ENCODE peak calls at places on chromosomes 7 and 10, in eight cellular contexts. I is cardiac muscle cell, M is astrocyte, K is NT2/D1, S is adrenal gland, J is mucosa of gallbladder, Q is NCI-H2171 treated with DMSO at 0.1 percent for 48 hours, O is PC-3. Z is an unnamed sample.

GRCh38 chr7:157851501-157852067 is 514.8 kb downstream of the DNAJB6 start:
- DNase-seq in J (peak; percentile 58), I (no peak), O (peak; percentile 74), M (peak; percentile 1), S (peak; percentile 41), K (no peak), Q (peak; percentile 48), Z (peak; percentile 61)

GRCh38 chr10:34252111-34252510 is 563.0 kb downstream of the PARD3 start:
- DNase-seq in K (no peak), J (peak; percentile 59), Q (no peak), M (peak; percentile 4), S (peak; percentile 83), O (peak; percentile 95), I (peak; percentile 34), Z (no peak)

GRCh38 chr10:34319197-34319846 is 495.8 kb downstream of the PARD3 start:
- DNase-seq in S (no peak), O (peak; percentile 100), K (no peak), M (peak; percentile 87), I (peak; percentile 91), Q (peak; percentile 61), J (peak; percentile 78), Z (no peak)

GRCh38 chr10:105875050-105875449 is 1234.0 kb downstream of the SORCS3 start:
- DNase-seq in O (peak; percentile 9), K (no peak), S (no peak), Q (no peak), M (no peak), I (no peak), J (no peak), Z (no peak)

GRCh38 chr10:101305241-101306230 is 48.4 kb upstream of the BTRC start:
- DNase-seq in I (no peak), O (no peak), K (no peak), J (peak; percentile 15), S (no peak), Q (no peak), M (no peak), Z (no peak)

GRCh38 chr10:89702121-89702480 is 711 bp downstream of the KIF20B start:
- DNase-seq in O (peak; percentile 7), I (no peak), Q (no peak), S (no peak), J (no peak), M (no peak), K (no peak), Z (no peak)

GRCh38 chr7:67022501-67022900 is 25.9 kb downstream of the TYW1 start:
- DNase-seq in I (no peak), K (no peak), Q (no peak), J (no peak), M (no peak), S (no peak), O (no peak), Z (no peak)

GRCh38 chr10:75678527-75678926 is 247.1 kb downstream of the LRMDA start:
- DNase-seq in J (no peak), M (no peak), O (no peak), Q (no peak), I (no peak), K (no peak), S (no peak), Z (no peak)

GRCh38 chr7:97006146-97006950 is 995 bp downstream of the DLX6 start:
- DNase-seq in S (peak; percentile 41), K (no peak), Q (peak; percentile 71), M (peak; percentile 1), O (no peak), I (peak; percentile 51), J (no peak), Z (no peak)

GRCh38 chr7:107879400-107880035 is 11.5 kb upstream of the DLD start:
- DNase-seq in J (peak; percentile 47), K (peak; percentile 38), Q (peak; percentile 72), O (peak; percentile 70), M (peak; percentile 44), S (peak; percentile 35), I (peak; percentile 73), Z (no peak)

GRCh38 chr10:5960070-5960972 is 17.0 kb downstream of the IL15RA start:
- DNase-seq in J (no peak), M (peak; percentile 67), I (peak; percentile 79), K (no peak), Q (no peak), O (no peak), S (no peak), Z (no peak)

GRCh38 chr10:35502697-35503096 is 102.4 kb upstream of the GJD4 start:
- DNase-seq in S (no peak), M (no peak), J (no peak), O (no peak), I (no peak), Q (peak; percentile 33), K (no peak), Z (no peak)

GRCh38 chr10:88926484-88927249 is 25.9 kb downstream of the ACTA2 start:
- DNase-seq in K (no peak), Q (no peak), I (peak; percentile 96), J (no peak), S (no peak), O (no peak), M (peak; percentile 86), Z (no peak)

GRCh38 chr10:113525713-113526112 is 27.1 kb upstream of the HABP2 start:
- DNase-seq in O (no peak), J (no peak), K (no peak), Q (no peak), M (no peak), S (no peak), I (no peak), Z (no peak)

GRCh38 chr10:119190353-119190752 is 11.7 kb upstream of the PRDX3 start:
- DNase-seq in K (no peak), S (no peak), O (peak; percentile 88), Q (no peak), J (no peak), M (peak; percentile 99), I (peak; percentile 95), Z (no peak)

GRCh38 chr7:138396251-138397070 is 63.6 kb upstream of the TRIM24 start:
- DNase-seq in O (no peak), J (peak; percentile 57), S (no peak), K (no peak), I (no peak), Q (no peak), M (no peak), Z (no peak)

GRCh38 chr7:611281-611810 is 91.7 kb upstream of the PDGFA start:
- DNase-seq in M (no peak), S (no peak), I (no peak), O (no peak), J (no peak), K (no peak), Q (no peak), Z (no peak)

GRCh38 chr10:92572362-92573090 is 1.4 kb downstream of the IDE start:
- DNase-seq in M (peak; percentile 6), I (no peak), Q (no peak), S (no peak), J (no peak), K (no peak), O (peak; percentile 9), Z (no peak)

GRCh38 chr7:101128040-101128834 is 1.3 kb downstream of the SERPINE1 start:
- DNase-seq in M (no peak), S (no peak), K (no peak), J (no peak), O (peak; percentile 25), I (peak; percentile 51), Q (no peak), Z (no peak)

GRCh38 chr10:110737886-110738634 is 93.9 kb downstream of the RBM20 start:
- DNase-seq in S (no peak), J (no peak), O (no peak), K (no peak), Q (no peak), M (peak; percentile 52), I (peak; percentile 81), Z (no peak)